ENCODE peak calls at places on chromosomes 13 and 19, in five cellular contexts. J is SJCRH30, S is endothelial cell of umbilical vein, X is ascending aorta, G is AG09319. I is an unnamed sample.

GRCh38 chr13:101611491-101612475 is 159.3 kb downstream of the ITGBL1 start:
- DNase-seq in J (no peak), S (no peak), X (no peak), G (no peak), I (no peak)

GRCh38 chr19:43751466-43752220 is 3.1 kb downstream of the SMG9 start:
- DNase-seq in J (no peak), S (no peak), X (no peak), G (no peak), I (no peak)

GRCh38 chr13:95793018-95793555 is 116.1 kb downstream of the DNAJC3 start:
- DNase-seq in J (no peak), S (no peak), X (no peak), G (no peak), I (no peak)

GRCh38 chr13:23506071-23506820 is 64.0 kb upstream of the TNFRSF19 start:
- DNase-seq in J (peak), S (no peak), X (no peak), G (no peak), I (no peak)

GRCh38 chr19:52923782-52924593 is 760 bp upstream of the ZNF888 start:
- DNase-seq in J (peak), S (peak), X (peak), G (no peak), I (no peak)

GRCh38 chr13:109389892-109390345 is 396.5 kb downstream of the IRS2 start:
- DNase-seq in J (no peak), S (no peak), X (no peak), G (no peak), I (no peak)

GRCh38 chr13:44015808-44016207 is 136.1 kb downstream of the LACC1 start:
- DNase-seq in J (no peak), S (peak), X (no peak), G (no peak), I (no peak)

GRCh38 chr19:11375143-11375948 is 880 bp downstream of the SWSAP1 start:
- DNase-seq in J (peak), S (peak), X (no peak), G (no peak), I (no peak)

GRCh38 chr13:95367309-95367843 is 66.1 kb upstream of the ABCC4 start:
- DNase-seq in J (no peak), S (no peak), X (no peak), G (no peak), I (no peak)

GRCh38 chr13:41981961-41982723 is 21.2 kb upstream of the VWA8 start:
- DNase-seq in J (no peak), S (no peak), X (no peak), G (no peak), I (no peak)

GRCh38 chr19:51689751-51690358 is 3.3 kb upstream of the SPACA6 start:
- DNase-seq in J (peak), S (peak), X (no peak), G (no peak), I (no peak)